ENCODE peak calls at places on chromosomes 13 and 19, in five cellular contexts. N, X, H, Z and F are unnamed samples.

GRCh38 chr13:98919566-98919965 is 58.3 kb downstream of the DOCK9 start:
- DNase-seq in N (no peak), X (no peak), H (no peak), Z (no peak), F (no peak)

GRCh38 chr13:105167385-105167784 is 1368.1 kb downstream of the EFNB2 start:
- DNase-seq in N (no peak), X (no peak), H (no peak), Z (no peak), F (no peak)

GRCh38 chr13:29684441-29684840 is 89.0 kb upstream of the SLC7A1 start:
- DNase-seq in N (no peak), X (peak; percentile 15), H (no peak), Z (no peak), F (no peak)

GRCh38 chr13:89688908-89689307 is 1658.6 kb upstream of the MIR17HG start:
- DNase-seq in N (no peak), X (no peak), H (peak; percentile 29), Z (no peak), F (peak; percentile 12)

GRCh38 chr13:28568286-28568685 is 73.4 kb upstream of the FLT1 start:
- DNase-seq in N (peak; percentile 84), X (no peak), H (peak; percentile 55), Z (no peak), F (no peak)

GRCh38 chr13:106383791-106384190 is 151.7 kb downstream of the EFNB2 start:
- DNase-seq in N (no peak), X (no peak), H (peak; percentile 34), Z (no peak), F (no peak)

GRCh38 chr19:6378036-6378435 is 2.3 kb upstream of the PSPN start:
- DNase-seq in N (no peak), X (peak; percentile 18), H (peak; percentile 47), Z (no peak), F (peak; percentile 27)

GRCh38 chr13:64723735-64724134 is 2506.4 kb downstream of the PCDH9 start:
- DNase-seq in N (no peak), X (peak; percentile 72), H (peak; percentile 93), Z (no peak), F (no peak)

GRCh38 chr13:49976314-49977258 is 20.3 kb upstream of the TRIM13 start:
- DNase-seq in N (peak; percentile 79), X (peak; percentile 48), H (peak; percentile 84), Z (peak; percentile 64), F (peak; percentile 88)

GRCh38 chr19:35033067-35034004 is 3.1 kb downstream of the SCN1B start:
- DNase-seq in N (no peak), X (no peak), H (no peak), Z (no peak), F (no peak)

GRCh38 chr19:18020212-18021067 is 12.5 kb downstream of the ARRDC2 start:
- DNase-seq in N (peak; percentile 95), X (no peak), H (peak; percentile 67), Z (peak; percentile 58), F (no peak)

GRCh38 chr13:101301053-101301452 is 115.3 kb downstream of the NALCN start:
- DNase-seq in N (peak; percentile 25), X (no peak), H (no peak), Z (no peak), F (no peak)

GRCh38 chr13:73985789-73986188 is 148.4 kb downstream of the KLF12 start:
- DNase-seq in N (no peak), X (no peak), H (no peak), Z (no peak), F (no peak)

GRCh38 chr13:107864543-107865460 is 350.5 kb downstream of the LIG4 start:
- DNase-seq in N (no peak), X (peak; percentile 79), H (peak; percentile 80), Z (no peak), F (peak; percentile 90)

GRCh38 chr19:16530540-16531379 is 11.5 kb downstream of the CHERP start:
- DNase-seq in N (no peak), X (no peak), H (no peak), Z (no peak), F (no peak)

GRCh38 chr13:25948910-25949309 is 102.9 kb downstream of the SHISA2 start:
- DNase-seq in N (no peak), X (no peak), H (no peak), Z (no peak), F (no peak)

GRCh38 chr13:113882266-113882627 is 18.4 kb upstream of the GAS6 start:
- DNase-seq in N (peak; percentile 84), X (no peak), H (no peak), Z (no peak), F (no peak)

GRCh38 chr19:18871543-18871942 is 24.4 kb downstream of the CERS1 start:
- DNase-seq in N (no peak), X (no peak), H (no peak), Z (no peak), F (no peak)

GRCh38 chr19:49632576-49632975 is 7.4 kb downstream of the RRAS start:
- DNase-seq in N (no peak), X (no peak), H (no peak), Z (no peak), F (no peak)

GRCh38 chr13:48818495-48818961 is 157.2 kb upstream of the FNDC3A start:
- DNase-seq in N (no peak), X (peak; percentile 92), H (peak; percentile 85), Z (no peak), F (no peak)

GRCh38 chr13:103953859-103954258 is 887.6 kb upstream of the SLC10A2 start:
- DNase-seq in N (no peak), X (no peak), H (no peak), Z (no peak), F (no peak)

GRCh38 chr13:68808456-68808855 is 1299.2 kb upstream of the ATXN8OS start:
- DNase-seq in N (no peak), X (peak; percentile 78), H (no peak), Z (no peak), F (no peak)

GRCh38 chr13:68813397-68813796 is 1294.2 kb upstream of the ATXN8OS start:
- DNase-seq in N (no peak), X (no peak), H (no peak), Z (no peak), F (no peak)

GRCh38 chr13:68806125-68806524 is 1301.5 kb upstream of the ATXN8OS start:
- DNase-seq in N (no peak), X (no peak), H (no peak), Z (no peak), F (no peak)

DNA sequence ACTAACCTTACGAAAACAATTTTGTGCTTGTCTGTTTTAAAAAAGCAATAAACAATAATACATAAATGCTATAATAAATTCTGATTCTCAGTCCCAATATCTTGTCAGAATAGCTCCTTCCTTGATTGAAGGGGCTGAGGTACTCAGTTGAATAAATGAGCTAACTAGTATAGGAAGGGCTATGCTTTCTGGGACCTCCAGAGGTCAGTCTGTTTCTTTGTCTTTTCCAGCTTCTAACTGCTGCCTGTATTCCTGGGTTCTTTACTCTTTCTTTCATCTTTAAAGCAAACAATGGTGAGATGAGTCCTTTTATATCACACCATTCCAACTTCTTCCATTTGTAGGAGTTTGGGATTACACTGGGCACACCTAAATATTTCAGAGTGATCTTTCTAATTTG is 1297.0 kb upstream of the ATXN8OS start:
- DNase-seq in N (no peak), X (no peak), H (no peak), Z (no peak), F (peak; percentile 57)
- TF ChIP-seq CTCF in N (no peak), X (peak; percentile 39), H (no peak), Z (no peak), F (peak; percentile 61)

DNA sequence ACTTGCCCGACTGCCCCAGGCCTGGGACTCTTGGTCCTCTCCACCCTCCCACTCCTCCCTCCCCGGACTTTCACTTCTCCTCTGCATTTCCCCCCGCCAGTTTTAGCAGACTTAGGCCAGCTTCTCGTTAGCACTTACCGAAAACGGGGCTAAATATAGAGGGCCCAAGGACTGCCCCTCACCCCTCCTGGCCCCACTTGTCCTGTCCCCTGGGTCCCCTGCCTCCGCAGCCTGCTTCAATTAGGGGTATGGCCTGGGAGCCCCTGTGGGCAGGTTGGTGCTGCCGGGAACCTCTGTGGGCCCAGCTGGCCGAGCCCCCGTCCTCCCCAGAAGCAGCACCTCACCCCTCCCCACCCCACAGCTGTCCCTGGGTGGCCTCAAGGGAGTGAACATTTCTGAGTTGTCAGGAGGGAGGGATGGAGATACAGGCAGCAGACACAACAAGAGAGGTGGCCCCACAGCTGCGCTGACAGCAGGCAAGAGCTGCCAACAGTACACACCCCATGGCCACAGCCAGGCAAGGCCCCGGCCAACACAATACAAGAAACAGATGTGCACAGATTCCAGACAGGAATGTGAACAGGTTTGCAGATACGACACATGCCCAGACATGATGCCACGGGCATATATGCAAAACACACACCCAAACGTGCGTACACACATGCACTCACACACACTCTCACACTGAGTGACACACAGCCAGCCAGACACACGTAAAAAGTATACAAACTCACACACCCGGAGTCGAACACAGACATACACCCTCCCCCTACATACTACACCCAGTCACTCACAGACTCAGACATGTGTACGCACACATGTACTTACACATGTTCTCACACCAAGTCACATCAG is 2.6 kb downstream of the POU2F2 start:
- DNase-seq in N (peak; percentile 70), X (no peak), H (peak; percentile 29), Z (no peak), F (no peak)
- H3K4me3 ChIP-seq in N (no peak overlapping the region), X (no peak overlapping the region), H (no peak overlapping the region), Z (no peak overlapping the region), F (no peak overlapping the region)

GRCh38 chr19:33209844-33210230 is 15.7 kb downstream of the LRP3 start:
- DNase-seq in N (peak; percentile 14), X (no peak), H (no peak), Z (no peak), F (no peak)

GRCh38 chr19:33207040-33207620 is 13.0 kb downstream of the LRP3 start:
- DNase-seq in N (peak; percentile 50), X (no peak), H (no peak), Z (no peak), F (no peak)

GRCh38 chr19:33207903-33208302 is 13.8 kb downstream of the LRP3 start:
- DNase-seq in N (peak; percentile 21), X (no peak), H (no peak), Z (no peak), F (no peak)

GRCh38 chr19:33208904-33209843 is 15.0 kb downstream of the LRP3 start:
- DNase-seq in N (peak; percentile 48), X (no peak), H (peak; percentile 27), Z (peak; percentile 59), F (no peak)

GRCh38 chr19:33208371-33208770 is 14.2 kb downstream of the LRP3 start:
- DNase-seq in N (peak; percentile 28), X (no peak), H (no peak), Z (no peak), F (no peak)
- TF ChIP-seq CTCF in N (no peak), X (no peak), H (no peak), Z (no peak), F (no peak)

GRCh38 chr19:11624064-11624463 is 26.8 kb downstream of the ZNF627 start:
- DNase-seq in N (no peak), X (peak; percentile 24), H (peak; percentile 63), Z (no peak), F (no peak)
- H3K4me3 ChIP-seq in N (peak overlapping the region; percentile 53), X (no peak overlapping the region), H (peak overlapping the region; percentile 22), Z (peak overlapping the region; percentile 38), F (peak overlapping the region; percentile 33)

GRCh38 chr13:91576590-91576989 is 178.2 kb downstream of the GPC5 start:
- DNase-seq in N (no peak), X (no peak), H (no peak), Z (no peak), F (peak; percentile 53)
- TF ChIP-seq CTCF in N (no peak), X (peak; percentile 17), H (no peak), Z (no peak), F (peak; percentile 71)

DNA sequence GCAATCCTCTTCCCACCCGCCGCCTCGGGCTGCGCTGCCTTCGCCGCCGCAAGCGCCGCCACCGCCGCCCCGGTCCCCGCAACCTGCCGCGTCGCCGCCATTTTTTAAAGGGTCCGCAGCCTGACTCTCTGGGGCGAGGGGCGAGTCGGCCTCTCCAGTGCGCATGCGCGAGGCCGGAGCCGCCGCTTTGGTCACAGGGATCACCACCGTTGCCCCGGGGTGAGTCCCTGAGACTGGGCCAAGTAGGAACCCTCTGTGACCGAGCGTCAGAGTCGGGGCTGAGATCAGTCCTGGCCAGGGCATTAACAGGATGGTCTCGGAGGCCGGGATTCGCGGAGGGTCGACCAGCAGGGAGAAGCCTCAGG is 42.6 kb downstream of the ZNF146 start:
- DNase-seq in N (peak; percentile 74), X (no peak), H (peak; percentile 12), Z (no peak), F (no peak)
- H3K4me3 ChIP-seq in N (peak overlapping the region; percentile 72), X (peak overlapping the region; percentile 44), H (no peak overlapping the region), Z (no peak overlapping the region), F (no peak overlapping the region)